ENCODE peak calls at places on chromosomes 2 and 18, in five cellular contexts. Y is AG10803, C is pancreas, N is skeletal muscle cell, X is fibroblast of lung. I is an unnamed sample.

GRCh38 chr2:8352989-8353388 is 328.9 kb upstream of the ID2 start:
- DNase-seq in Y (no peak), C (no peak), N (no peak), X (no peak), I (no peak)

GRCh38 chr2:124080281-124081153 is 55.4 kb downstream of the CNTNAP5 start:
- DNase-seq in Y (no peak), C (no peak), N (no peak), X (no peak), I (no peak)

GRCh38 chr18:24982831-24983230 is 369.1 kb downstream of the ZNF521 start:
- DNase-seq in Y (peak), C (no peak), N (no peak), X (peak), I (no peak)

GRCh38 chr2:55311444-55311870 is 42.4 kb upstream of the MTIF2 start:
- DNase-seq in Y (peak), C (no peak), N (peak), X (peak), I (peak)

GRCh38 chr18:50715919-50716318 is 103.9 kb downstream of the MRO start:
- DNase-seq in Y (no peak), C (no peak), N (no peak), X (no peak), I (no peak)

GRCh38 chr2:127371037-127371436 is 16.7 kb downstream of the MAP3K2 start:
- DNase-seq in Y (no peak), C (no peak), N (no peak), X (no peak), I (no peak)

GRCh38 chr2:128626758-128627515 is 308.3 kb upstream of the HS6ST1 start:
- DNase-seq in Y (no peak), C (no peak), N (no peak), X (peak), I (no peak)

GRCh38 chr2:235366390-235366789 is 127.5 kb upstream of the AGAP1 start:
- DNase-seq in Y (no peak), C (no peak), N (no peak), X (no peak), I (no peak)

GRCh38 chr2:172080641-172081230 is 4.6 kb upstream of the DLX1 start:
- DNase-seq in Y (no peak), C (no peak), N (no peak), X (no peak), I (no peak)

GRCh38 chr2:55966431-55967118 is 43.0 kb upstream of the EFEMP1 start:
- DNase-seq in Y (peak), C (peak), N (no peak), X (peak), I (no peak)

GRCh38 chr2:64582774-64583340 is 58.7 kb downstream of the AFTPH start:
- DNase-seq in Y (no peak), C (no peak), N (no peak), X (no peak), I (no peak)
- H3K4me3 ChIP-seq in Y (no peak), C (no peak), N (no peak), X (no peak), I (no peak)

DNA sequence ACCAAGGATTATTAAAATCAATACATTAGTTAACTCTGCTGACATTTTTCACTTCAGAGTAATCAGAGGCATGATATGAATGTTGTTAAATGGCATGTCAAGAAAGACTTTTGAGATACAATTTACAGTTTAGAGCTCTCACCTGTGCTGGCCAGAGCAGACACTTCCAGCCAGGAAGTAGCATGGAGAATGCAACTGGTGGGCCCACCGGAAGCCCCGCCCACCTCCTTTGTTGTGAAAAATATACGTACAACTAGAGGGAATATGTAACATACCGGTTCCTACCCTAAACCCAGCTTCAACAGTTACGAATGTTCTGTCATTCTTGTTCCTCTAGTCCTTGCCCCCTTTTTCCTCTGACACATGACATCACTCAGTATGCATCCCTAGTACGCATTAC is 70.3 kb upstream of the ITM2C start:
- DNase-seq in Y (no peak), C (no peak), N (no peak), X (peak), I (no peak)
- H3K4me3 ChIP-seq in Y (no peak), C (no peak), N (no peak), X (no peak), I (no peak)

GRCh38 chr2:236935131-236935530 is 150.6 kb upstream of the COPS8 start:
- DNase-seq in Y (no peak), C (no peak), N (no peak), X (no peak), I (no peak)
- H3K4me3 ChIP-seq in Y (no peak), C (no peak), N (no peak), X (no peak), I (no peak)

GRCh38 chr2:191556463-191556862 is 121.5 kb upstream of the NABP1 start:
- DNase-seq in Y (no peak), C (no peak), N (no peak), X (no peak), I (no peak)

GRCh38 chr2:191565647-191566198 is 112.2 kb upstream of the NABP1 start:
- DNase-seq in Y (no peak), C (no peak), N (no peak), X (no peak), I (no peak)

GRCh38 chr2:191557841-191558240 is 120.1 kb upstream of the NABP1 start:
- DNase-seq in Y (no peak), C (no peak), N (no peak), X (no peak), I (no peak)

GRCh38 chr2:191559569-191559968 is 118.4 kb upstream of the NABP1 start:
- DNase-seq in Y (no peak), C (no peak), N (no peak), X (no peak), I (no peak)

GRCh38 chr2:191560594-191560993 is 117.3 kb upstream of the NABP1 start:
- DNase-seq in Y (no peak), C (no peak), N (no peak), X (no peak), I (no peak)
- H3K4me3 ChIP-seq in Y (no peak), C (no peak), N (no peak), X (no peak), I (no peak)

DNA sequence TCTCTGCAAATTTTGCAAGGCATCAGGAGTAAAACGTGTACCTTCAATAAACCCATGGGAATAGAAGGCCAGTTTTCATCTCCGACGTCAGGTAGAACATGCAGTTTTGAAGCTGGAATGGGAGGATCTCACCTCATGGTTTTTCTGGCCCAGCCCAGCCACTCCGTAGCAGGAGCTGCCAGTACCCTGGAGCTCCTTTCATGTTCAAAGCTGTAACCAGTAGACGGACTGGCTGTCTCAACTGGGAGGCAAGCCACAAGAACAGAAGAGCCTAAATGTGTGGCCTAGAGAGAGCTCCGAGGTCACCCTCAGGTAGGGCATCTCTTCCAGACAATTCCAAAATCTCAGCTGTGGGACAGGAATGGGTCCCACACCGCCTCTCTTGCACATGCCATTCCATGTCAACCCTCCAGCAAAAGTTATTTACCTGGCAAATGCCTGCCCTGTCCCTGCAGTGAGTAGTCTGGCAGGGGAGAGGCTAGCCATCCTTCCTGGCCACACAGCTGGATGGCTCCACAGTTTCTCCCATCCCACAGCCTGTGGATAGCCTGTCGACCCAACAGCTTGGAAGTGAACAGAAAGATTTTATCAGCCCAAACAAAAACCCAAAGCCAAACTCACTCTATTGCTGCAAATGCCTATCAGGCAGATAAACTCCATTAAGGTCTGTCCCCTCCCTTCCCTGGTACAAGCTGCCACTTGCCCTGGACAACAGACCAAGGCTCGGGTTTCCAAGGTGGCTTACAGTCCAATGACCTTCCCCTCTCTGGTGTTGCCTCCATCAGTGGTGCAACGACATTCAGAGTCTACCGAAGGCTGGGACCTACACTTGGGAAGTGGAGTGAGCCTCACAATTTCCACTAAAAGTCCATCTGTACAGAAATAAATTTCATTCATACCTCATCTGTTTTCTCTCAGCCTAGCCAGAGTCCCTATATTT is 27.8 kb downstream of the CRACDL start:
- DNase-seq in Y (no peak), C (no peak), N (no peak), X (no peak), I (no peak)
- H3K4me3 ChIP-seq in Y (no peak), C (no peak), N (no peak), X (no peak), I (no peak)

GRCh38 chr2:85177031-85177824 is 44.0 kb downstream of the TCF7L1 start:
- DNase-seq in Y (no peak), C (no peak), N (no peak), X (no peak), I (no peak)
- H3K4me3 ChIP-seq in Y (no peak), C (no peak), N (no peak), X (no peak), I (no peak)

GRCh38 chr2:288002-288742 is at the start of gene ALKAL2:
- DNase-seq in Y (no peak), C (peak), N (no peak), X (peak), I (no peak)
- H3K4me3 ChIP-seq in Y (no peak), C (peak), N (peak), X (no peak), I (peak)